ENCODE peak calls at places on chromosomes 11 and 22, in six cellular contexts. P, I, O, S, W and D are unnamed samples.

GRCh38 chr22:23692598-23693291 is 1.9 kb downstream of the RGL4 start:
- DNase-seq in P (peak), I (no peak), O (no peak), S (no peak), W (no peak), D (no peak)

GRCh38 chr22:46538816-46539163 is 1.4 kb upstream of the CELSR1 start:
- DNase-seq in P (no peak), I (no peak), O (no peak), S (peak), W (peak), D (no peak)

GRCh38 chr11:134579709-134580634 is 167.9 kb upstream of the B3GAT1 start:
- DNase-seq in P (no peak), I (peak), O (peak), S (no peak), W (no peak), D (peak)

GRCh38 chr11:73259406-73260126 is 12.6 kb upstream of the P2RY6 start:
- DNase-seq in P (peak), I (no peak), O (no peak), S (no peak), W (no peak), D (no peak)

GRCh38 chr22:37270928-37271650 is 11.2 kb upstream of the CYTH4 start:
- DNase-seq in P (no peak), I (no peak), O (no peak), S (no peak), W (no peak), D (no peak)

GRCh38 chr22:18063311-18063710 is 14.5 kb upstream of the PEX26 start:
- DNase-seq in P (no peak), I (no peak), O (no peak), S (peak), W (no peak), D (no peak)

GRCh38 chr11:60910281-60910687 is 3.7 kb upstream of the TMEM109 start:
- DNase-seq in P (no peak), I (no peak), O (no peak), S (no peak), W (peak), D (no peak)

GRCh38 chr22:30000566-30000965 is 79.7 kb upstream of the HORMAD2 start:
- DNase-seq in P (no peak), I (no peak), O (no peak), S (peak), W (no peak), D (no peak)

GRCh38 chr11:57792060-57792541 is 30.5 kb downstream of the CTNND1 start:
- DNase-seq in P (peak), I (no peak), O (peak), S (no peak), W (no peak), D (no peak)

GRCh38 chr11:102577182-102577581 is 46.6 kb upstream of the MMP7 start:
- DNase-seq in P (no peak), I (no peak), O (no peak), S (no peak), W (no peak), D (no peak)

GRCh38 chr22:41915035-41915782 is at the start of gene SHISA8:
- DNase-seq in P (no peak), I (peak), O (peak), S (no peak), W (peak), D (peak)

GRCh38 chr11:27571151-27571840 is 64.7 kb upstream of the LIN7C start:
- DNase-seq in P (no peak), I (no peak), O (no peak), S (no peak), W (no peak), D (no peak)

GRCh38 chr22:34886812-34887211 is 179.1 kb upstream of the ISX start:
- DNase-seq in P (no peak), I (no peak), O (no peak), S (no peak), W (no peak), D (no peak)